ENCODE peak calls at places on chromosomes 4 and X, in eight cellular contexts. N, D, S, R, J, Y, L and G are unnamed samples.

GRCh38 chr4:113153529-113154101 is 104.2 kb downstream of the ANK2 start:
- DNase-seq in N (no peak), D (peak), S (no peak), R (no peak), J (no peak), Y (no peak), L (no peak), G (no peak)

GRCh38 chr4:167918077-167918476 is 174.3 kb upstream of the ANXA10 start:
- DNase-seq in N (no peak), D (no peak), S (no peak), R (no peak), J (no peak), Y (no peak), L (no peak), G (peak)

GRCh38 chr4:29966386-29966785 is 753.8 kb upstream of the PCDH7 start:
- DNase-seq in N (no peak), D (no peak), S (no peak), R (no peak), J (no peak), Y (no peak), L (no peak), G (no peak)

GRCh38 chr4:94758141-94758699 is 465 bp downstream of the BMPR1B start:
- DNase-seq in N (peak), D (no peak), S (peak), R (peak), J (no peak), Y (no peak), L (peak), G (peak)

GRCh38 chrX:80266287-80266686 is 154.0 kb upstream of the TENT5D start:
- DNase-seq in N (no peak), D (no peak), S (no peak), R (no peak), J (no peak), Y (no peak), L (no peak), G (no peak)

GRCh38 chr4:121164291-121164690 is at the start of gene TNIP3:
- DNase-seq in N (no peak), D (no peak), S (no peak), R (peak), J (no peak), Y (peak), L (no peak), G (no peak)

GRCh38 chrX:46610070-46610658 is 36.6 kb downstream of the CHST7 start:
- DNase-seq in N (no peak), D (no peak), S (no peak), R (no peak), J (no peak), Y (no peak), L (no peak), G (no peak)

GRCh38 chr4:114659386-114660008 is 60.9 kb downstream of the UGT8 start:
- DNase-seq in N (peak), D (peak), S (peak), R (peak), J (peak), Y (peak), L (peak), G (peak)

GRCh38 chr4:6732441-6733357 is 16.7 kb downstream of the BLOC1S4 start:
- DNase-seq in N (peak), D (no peak), S (no peak), R (peak), J (no peak), Y (peak), L (peak), G (no peak)

GRCh38 chr4:10088135-10089010 is 28.2 kb downstream of the WDR1 start:
- DNase-seq in N (no peak), D (no peak), S (no peak), R (no peak), J (no peak), Y (no peak), L (no peak), G (no peak)

GRCh38 chr4:99473131-99473530 is 37.7 kb upstream of the C4orf17 start:
- DNase-seq in N (no peak), D (no peak), S (no peak), R (no peak), J (no peak), Y (peak), L (no peak), G (no peak)

GRCh38 chrX:44032479-44032878 is 59.3 kb upstream of the NDP start:
- DNase-seq in N (no peak), D (no peak), S (no peak), R (no peak), J (no peak), Y (no peak), L (no peak), G (no peak)

GRCh38 chr4:166421556-166422156 is 548.6 kb downstream of the TLL1 start:
- DNase-seq in N (no peak), D (no peak), S (no peak), R (peak), J (no peak), Y (peak), L (no peak), G (no peak)

GRCh38 chrX:115639481-115639880 is 78.5 kb downstream of the PLS3 start:
- DNase-seq in N (no peak), D (no peak), S (no peak), R (no peak), J (no peak), Y (no peak), L (no peak), G (no peak)

GRCh38 chr4:90081432-90082195 is 45.6 kb upstream of the CCSER1 start:
- DNase-seq in N (no peak), D (no peak), S (no peak), R (no peak), J (no peak), Y (no peak), L (no peak), G (no peak)